ENCODE peak calls at places on chromosomes 13 and 19, in eight cellular contexts. K is psoas muscle, L is cardiac muscle cell, H is fibroblast of mammary gland, O is GM06990, W is GM20000, G is IMR-90, J is breast epithelium. N is an unnamed sample.

GRCh38 chr13:41988244-41988643 is 27.3 kb upstream of the VWA8 start:
- DNase-seq in K (no peak), L (no peak), H (no peak), O (no peak), W (no peak), G (no peak), J (no peak), N (no peak)

GRCh38 chr13:85586422-85586831 is 212.8 kb downstream of the SLITRK6 start:
- DNase-seq in K (no peak), L (no peak), H (peak), O (no peak), W (no peak), G (peak), J (no peak), N (no peak)

GRCh38 chr19:35051796-35052195 is 10.3 kb downstream of the HPN start:
- DNase-seq in K (no peak), L (no peak), H (no peak), O (no peak), W (no peak), G (no peak), J (no peak), N (no peak)

GRCh38 chr19:38849746-38850230 is at the start of gene HNRNPL:
- DNase-seq in K (peak), L (no peak), H (no peak), O (peak), W (peak), G (no peak), J (peak), N (peak)

GRCh38 chr13:66556306-66556705 is 673.8 kb downstream of the PCDH9 start:
- DNase-seq in K (no peak), L (peak), H (peak), O (no peak), W (no peak), G (peak), J (no peak), N (no peak)

GRCh38 chr13:112779856-112780604 is 90.2 kb downstream of the ATP11A start:
- DNase-seq in K (no peak), L (no peak), H (no peak), O (no peak), W (peak), G (peak), J (no peak), N (no peak)

GRCh38 chr19:55179570-55180484 is at the start of gene SYT5:
- DNase-seq in K (no peak), L (peak), H (no peak), O (peak), W (peak), G (no peak), J (no peak), N (peak)

GRCh38 chr19:1105217-1105872 is 1.6 kb downstream of the GPX4 start:
- DNase-seq in K (no peak), L (peak), H (peak), O (no peak), W (no peak), G (peak), J (no peak), N (no peak)

GRCh38 chr19:53898166-53898565 is 10.9 kb upstream of the CACNG7 start:
- DNase-seq in K (no peak), L (no peak), H (no peak), O (no peak), W (no peak), G (no peak), J (no peak), N (no peak)

GRCh38 chr13:22121340-22121739 is 450.5 kb downstream of the FGF9 start:
- DNase-seq in K (no peak), L (no peak), H (no peak), O (no peak), W (peak), G (no peak), J (no peak), N (no peak)

GRCh38 chr13:40152145-40152544 is 496.7 kb downstream of the COG6 start:
- DNase-seq in K (no peak), L (peak), H (peak), O (no peak), W (no peak), G (peak), J (no peak), N (no peak)

GRCh38 chr13:51804295-51805172 is 571 bp upstream of the DHRS12 start:
- DNase-seq in K (no peak), L (no peak), H (no peak), O (no peak), W (no peak), G (no peak), J (no peak), N (no peak)

GRCh38 chr13:50892162-50892944 is 17.2 kb upstream of the RNASEH2B start:
- DNase-seq in K (no peak), L (no peak), H (no peak), O (peak), W (no peak), G (no peak), J (no peak), N (no peak)

GRCh38 chr13:105464249-105464648 is 1071.2 kb downstream of the EFNB2 start:
- DNase-seq in K (no peak), L (no peak), H (no peak), O (no peak), W (no peak), G (peak), J (no peak), N (no peak)

GRCh38 chr19:5458420-5458819 is 3.2 kb downstream of the ZNRF4 start:
- DNase-seq in K (no peak), L (no peak), H (no peak), O (no peak), W (no peak), G (no peak), J (no peak), N (no peak)

GRCh38 chr19:54299126-54299498 is 13.9 kb downstream of the LILRA5 start:
- DNase-seq in K (no peak), L (no peak), H (no peak), O (no peak), W (no peak), G (no peak), J (no peak), N (no peak)

GRCh38 chr19:28425431-28425931 is 787.5 kb downstream of the UQCRFS1 start:
- DNase-seq in K (no peak), L (peak), H (peak), O (no peak), W (no peak), G (no peak), J (no peak), N (no peak)

GRCh38 chr19:23823952-23824389 is 65.3 kb upstream of the ZNF681 start:
- DNase-seq in K (no peak), L (peak), H (peak), O (peak), W (no peak), G (no peak), J (no peak), N (no peak)

GRCh38 chr13:90498096-90498495 is 849.4 kb upstream of the MIR17HG start:
- DNase-seq in K (no peak), L (no peak), H (no peak), O (no peak), W (no peak), G (no peak), J (no peak), N (no peak)

GRCh38 chr13:100536643-100537180 is 51.9 kb downstream of the GGACT start:
- DNase-seq in K (no peak), L (no peak), H (no peak), O (no peak), W (no peak), G (no peak), J (no peak), N (no peak)

GRCh38 chr13:84737671-84738070 is 855.4 kb upstream of the SLITRK1 start:
- DNase-seq in K (no peak), L (no peak), H (no peak), O (no peak), W (no peak), G (no peak), J (no peak), N (no peak)

GRCh38 chr19:6071840-6072239 is 38.5 kb downstream of the RFX2 start:
- DNase-seq in K (no peak), L (no peak), H (no peak), O (no peak), W (no peak), G (no peak), J (no peak), N (no peak)

GRCh38 chr13:109790951-109791605 is 4.7 kb upstream of the IRS2 start:
- DNase-seq in K (no peak), L (peak), H (peak), O (no peak), W (no peak), G (peak), J (no peak), N (no peak)

GRCh38 chr13:70668293-70668692 is 560.0 kb upstream of the KLHL1 start:
- DNase-seq in K (no peak), L (no peak), H (no peak), O (no peak), W (no peak), G (no peak), J (no peak), N (no peak)

GRCh38 chr13:32381539-32381938 is 46.4 kb downstream of the N4BP2L1 start:
- DNase-seq in K (no peak), L (peak), H (peak), O (no peak), W (peak), G (peak), J (no peak), N (peak)

GRCh38 chr13:89567025-89567424 is 1780.5 kb upstream of the MIR17HG start:
- DNase-seq in K (no peak), L (no peak), H (no peak), O (no peak), W (no peak), G (no peak), J (no peak), N (no peak)

GRCh38 chr13:40243047-40243446 is 423.4 kb downstream of the FOXO1 start:
- DNase-seq in K (no peak), L (no peak), H (no peak), O (no peak), W (no peak), G (no peak), J (no peak), N (no peak)

GRCh38 chr19:47028372-47028672 is 8.7 kb downstream of the NPAS1 start:
- DNase-seq in K (no peak), L (no peak), H (no peak), O (no peak), W (no peak), G (no peak), J (no peak), N (peak)

GRCh38 chr19:29478578-29479565 is 46.9 kb upstream of the VSTM2B start:
- DNase-seq in K (no peak), L (no peak), H (no peak), O (no peak), W (peak), G (no peak), J (no peak), N (peak)

GRCh38 chr19:7294571-7295212 is 478 bp upstream of the INSR start:
- DNase-seq in K (peak), L (peak), H (peak), O (peak), W (peak), G (peak), J (peak), N (peak)

GRCh38 chr19:5624741-5625140 is 1.9 kb downstream of the SAFB start:
- DNase-seq in K (no peak), L (no peak), H (no peak), O (no peak), W (no peak), G (no peak), J (no peak), N (no peak)

GRCh38 chr19:38441660-38442348 is 8.3 kb downstream of the RYR1 start:
- DNase-seq in K (no peak), L (peak), H (no peak), O (no peak), W (peak), G (no peak), J (no peak), N (peak)

GRCh38 chr19:5342573-5343201 is 2.1 kb upstream of the PTPRS start:
- DNase-seq in K (no peak), L (no peak), H (no peak), O (no peak), W (no peak), G (no peak), J (no peak), N (no peak)

GRCh38 chr13:29994911-29995601 is 144.6 kb upstream of the UBL3 start:
- DNase-seq in K (no peak), L (no peak), H (peak), O (no peak), W (no peak), G (no peak), J (no peak), N (no peak)

GRCh38 chr19:58372311-58373133 is 8.3 kb downstream of the ZNF837 start:
- DNase-seq in K (no peak), L (no peak), H (no peak), O (no peak), W (no peak), G (no peak), J (no peak), N (no peak)

GRCh38 chr13:47232516-47232915 is 335.7 kb upstream of the HTR2A start:
- DNase-seq in K (no peak), L (no peak), H (no peak), O (no peak), W (no peak), G (no peak), J (no peak), N (no peak)

GRCh38 chr13:40920826-40921225 is 98.3 kb downstream of the ELF1 start:
- DNase-seq in K (no peak), L (no peak), H (peak), O (no peak), W (no peak), G (peak), J (no peak), N (no peak)

GRCh38 chr19:33401683-33402420 is 28.3 kb downstream of the CEBPG start:
- DNase-seq in K (no peak), L (no peak), H (no peak), O (no peak), W (no peak), G (no peak), J (peak), N (peak)
- TF ChIP-seq CTCF in K (no peak), L (no peak), H (no peak), O (no peak), W (no peak), G (no peak), J (no peak), N (no peak)

DNA sequence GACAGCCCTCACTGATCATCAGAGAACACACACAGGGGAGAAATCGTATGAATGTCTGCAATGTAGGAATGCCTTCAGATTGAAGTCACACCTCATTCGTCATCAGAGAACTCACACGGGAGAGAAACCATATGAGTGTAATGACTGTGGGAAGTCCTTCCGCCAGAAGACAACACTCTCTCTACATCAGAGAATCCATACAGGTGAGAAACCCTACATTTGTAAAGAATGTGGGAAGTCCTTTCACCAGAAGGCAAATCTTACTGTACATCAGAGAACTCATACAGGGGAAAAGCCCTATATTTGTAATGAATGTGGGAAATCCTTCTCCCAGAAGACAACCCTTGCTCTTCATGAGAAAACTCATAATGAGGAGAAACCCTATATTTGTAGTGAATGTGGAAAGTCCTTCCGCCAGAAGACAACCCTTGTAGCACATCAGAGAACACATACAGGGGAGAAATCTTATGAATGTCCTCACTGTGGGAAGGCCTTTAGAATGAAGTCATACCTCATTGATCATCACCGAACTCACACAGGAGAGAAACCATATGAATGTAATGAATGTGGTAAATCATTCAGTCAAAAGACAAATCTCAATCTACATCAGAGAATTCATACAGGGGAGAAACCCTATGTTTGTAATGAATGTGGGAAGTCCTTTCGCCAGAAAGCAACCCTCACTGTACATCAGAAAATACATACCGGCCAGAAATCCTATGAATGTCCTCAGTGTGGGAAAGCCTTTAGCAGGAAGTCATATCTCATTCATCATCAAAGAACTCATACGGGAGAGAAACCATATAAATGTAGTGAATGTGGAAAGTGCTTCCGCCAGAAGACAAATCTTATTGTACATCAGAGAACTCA is 32.5 kb downstream of the ZNF567 start:
- DNase-seq in K (no peak), L (peak), H (peak), O (no peak), W (no peak), G (no peak), J (no peak), N (no peak)
- TF ChIP-seq CTCF in K (no peak), L (no peak), H (no peak), O (no peak), W (no peak), G (no peak), J (no peak), N (no peak)

GRCh38 chr13:62625214-62625613 is 1209.6 kb upstream of the PCDH20 start:
- DNase-seq in K (no peak), L (no peak), H (no peak), O (no peak), W (no peak), G (no peak), J (no peak), N (no peak)
- TF ChIP-seq CTCF in K (no peak), L (no peak), H (no peak), O (no peak), W (no peak), G (no peak), J (no peak), N (no peak)

GRCh38 chr19:48988860-48989259 is 4.2 kb downstream of the GYS1 start:
- DNase-seq in K (no peak), L (no peak), H (no peak), O (no peak), W (no peak), G (no peak), J (no peak), N (no peak)

GRCh38 chr19:48985711-48986110 is 7.4 kb downstream of the GYS1 start:
- DNase-seq in K (no peak), L (no peak), H (no peak), O (no peak), W (no peak), G (no peak), J (no peak), N (no peak)

GRCh38 chr19:48988286-48988685 is 4.8 kb downstream of the GYS1 start:
- DNase-seq in K (no peak), L (no peak), H (no peak), O (no peak), W (no peak), G (no peak), J (no peak), N (no peak)

GRCh38 chr19:48986211-48986610 is 6.9 kb downstream of the GYS1 start:
- DNase-seq in K (no peak), L (no peak), H (no peak), O (no peak), W (no peak), G (no peak), J (no peak), N (no peak)

DNA sequence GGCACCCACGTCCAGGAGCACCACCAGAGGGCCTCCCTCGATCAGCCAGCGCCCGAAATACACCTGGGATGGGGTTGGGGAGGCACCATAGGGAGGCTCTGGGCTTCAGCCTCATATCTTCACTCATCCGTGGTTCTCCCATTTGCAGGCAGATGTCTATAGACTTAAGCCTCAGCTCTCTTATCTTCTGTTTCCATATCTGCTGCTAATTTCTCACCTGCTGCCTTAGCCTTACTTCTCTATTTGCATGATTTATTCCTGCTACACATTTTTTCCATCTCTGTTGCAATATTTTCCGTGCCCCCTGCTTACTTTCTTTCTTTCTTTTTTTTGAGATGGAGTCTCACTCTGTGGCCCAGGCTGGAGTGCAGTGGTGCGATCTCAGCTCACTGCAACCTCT is 5.8 kb downstream of the GYS1 start:
- DNase-seq in K (no peak), L (no peak), H (no peak), O (no peak), W (no peak), G (no peak), J (no peak), N (no peak)
- TF ChIP-seq CTCF in K (no peak), L (no peak), H (no peak), O (no peak), W (no peak), G (no peak), J (no peak), N (no peak)